ENCODE peak calls at places on chromosomes 2 and 18, in six cellular contexts. One of them, this sample, is unnamed.

GRCh38 chr2:37156857-37157714 is at the start of gene EIF2AK2:
- DNase-seq in neural crest cell: peak
- DNase-seq in kidney tubule cell: peak
- DNase-seq in transverse colon: peak
- DNase-seq in HCT116: peak
- DNase-seq in lower lobe of right lung: peak
- DNase-seq in this sample: peak

GRCh38 chr2:218381916-218382366 is at the start of gene SLC11A1:
- DNase-seq in neural crest cell: no peak
- DNase-seq in kidney tubule cell: no peak
- DNase-seq in transverse colon: peak
- DNase-seq in HCT116: no peak
- DNase-seq in lower lobe of right lung: peak
- DNase-seq in this sample: no peak

GRCh38 chr2:30692829-30693265 is 114.4 kb downstream of the CAPN13 start:
- DNase-seq in neural crest cell: no peak
- DNase-seq in kidney tubule cell: no peak
- DNase-seq in transverse colon: no peak
- DNase-seq in HCT116: no peak
- DNase-seq in lower lobe of right lung: no peak
- DNase-seq in this sample: no peak

GRCh38 chr2:1594281-1595171 is 149.8 kb downstream of the PXDN start:
- DNase-seq in neural crest cell: no peak
- DNase-seq in kidney tubule cell: no peak
- DNase-seq in transverse colon: no peak
- DNase-seq in HCT116: no peak
- DNase-seq in lower lobe of right lung: peak
- DNase-seq in this sample: no peak

GRCh38 chr2:198054299-198054698 is 249.9 kb downstream of the PLCL1 start:
- DNase-seq in neural crest cell: no peak
- DNase-seq in kidney tubule cell: peak
- DNase-seq in transverse colon: peak
- DNase-seq in HCT116: peak
- DNase-seq in lower lobe of right lung: no peak
- DNase-seq in this sample: peak

GRCh38 chr18:74497308-74497640 is 1.1 kb downstream of the CNDP2 start:
- DNase-seq in neural crest cell: no peak
- DNase-seq in kidney tubule cell: peak
- DNase-seq in transverse colon: no peak
- DNase-seq in HCT116: no peak
- DNase-seq in lower lobe of right lung: no peak
- DNase-seq in this sample: no peak

GRCh38 chr2:178629463-178629862 is 149.2 kb downstream of the PLEKHA3 start:
- DNase-seq in neural crest cell: no peak
- DNase-seq in kidney tubule cell: no peak
- DNase-seq in transverse colon: no peak
- DNase-seq in HCT116: no peak
- DNase-seq in lower lobe of right lung: no peak
- DNase-seq in this sample: no peak

GRCh38 chr2:138767101-138767500 is 13.1 kb downstream of the NXPH2 start:
- DNase-seq in neural crest cell: no peak
- DNase-seq in kidney tubule cell: peak
- DNase-seq in transverse colon: no peak
- DNase-seq in HCT116: no peak
- DNase-seq in lower lobe of right lung: no peak
- DNase-seq in this sample: no peak

GRCh38 chr2:85754313-85755095 is 713 bp downstream of the ATOH8 start:
- DNase-seq in neural crest cell: peak
- DNase-seq in kidney tubule cell: peak
- DNase-seq in transverse colon: peak
- DNase-seq in HCT116: no peak
- DNase-seq in lower lobe of right lung: peak
- DNase-seq in this sample: peak

GRCh38 chr2:26477126-26477910 is 606 bp downstream of the OTOF start:
- DNase-seq in neural crest cell: no peak
- DNase-seq in kidney tubule cell: no peak
- DNase-seq in transverse colon: no peak
- DNase-seq in HCT116: no peak
- DNase-seq in lower lobe of right lung: no peak
- DNase-seq in this sample: no peak

GRCh38 chr2:189492451-189492850 is 51.2 kb downstream of the WDR75 start:
- DNase-seq in neural crest cell: no peak
- DNase-seq in kidney tubule cell: peak
- DNase-seq in transverse colon: no peak
- DNase-seq in HCT116: no peak
- DNase-seq in lower lobe of right lung: no peak
- DNase-seq in this sample: no peak

GRCh38 chr18:3256693-3257626 is 5.0 kb upstream of the MYL12B start:
- DNase-seq in neural crest cell: no peak
- DNase-seq in kidney tubule cell: peak
- DNase-seq in transverse colon: no peak
- DNase-seq in HCT116: no peak
- DNase-seq in lower lobe of right lung: no peak
- DNase-seq in this sample: no peak

GRCh38 chr2:219249203-219249980 is 3.7 kb upstream of the TUBA4B start:
- DNase-seq in neural crest cell: no peak
- DNase-seq in kidney tubule cell: peak
- DNase-seq in transverse colon: peak
- DNase-seq in HCT116: no peak
- DNase-seq in lower lobe of right lung: peak
- DNase-seq in this sample: peak

GRCh38 chr2:135743860-135744259 is 2.2 kb downstream of the UBXN4 start:
- DNase-seq in neural crest cell: no peak
- DNase-seq in kidney tubule cell: no peak
- DNase-seq in transverse colon: no peak
- DNase-seq in HCT116: no peak
- DNase-seq in lower lobe of right lung: no peak
- DNase-seq in this sample: no peak

GRCh38 chr18:23810396-23810795 is 121.1 kb downstream of the LAMA3 start:
- DNase-seq in neural crest cell: no peak
- DNase-seq in kidney tubule cell: no peak
- DNase-seq in transverse colon: no peak
- DNase-seq in HCT116: no peak
- DNase-seq in lower lobe of right lung: no peak
- DNase-seq in this sample: no peak

GRCh38 chr2:225282858-225283693 is 116.4 kb upstream of the NYAP2 start:
- DNase-seq in neural crest cell: peak
- DNase-seq in kidney tubule cell: peak
- DNase-seq in transverse colon: no peak
- DNase-seq in HCT116: peak
- DNase-seq in lower lobe of right lung: no peak
- DNase-seq in this sample: no peak

GRCh38 chr2:121596221-121597080 is 52.8 kb downstream of the CLASP1 start:
- DNase-seq in neural crest cell: no peak
- DNase-seq in kidney tubule cell: peak
- DNase-seq in transverse colon: peak
- DNase-seq in HCT116: peak
- DNase-seq in lower lobe of right lung: peak
- DNase-seq in this sample: peak

GRCh38 chr2:6556755-6557154 is 309.0 kb downstream of the CMPK2 start:
- DNase-seq in neural crest cell: no peak
- DNase-seq in kidney tubule cell: peak
- DNase-seq in transverse colon: no peak
- DNase-seq in HCT116: peak
- DNase-seq in lower lobe of right lung: no peak
- DNase-seq in this sample: no peak

GRCh38 chr2:96591054-96591453 is 47.1 kb downstream of the KANSL3 start:
- DNase-seq in neural crest cell: no peak
- DNase-seq in kidney tubule cell: no peak
- DNase-seq in transverse colon: no peak
- DNase-seq in HCT116: no peak
- DNase-seq in lower lobe of right lung: no peak
- DNase-seq in this sample: no peak

GRCh38 chr2:75047189-75047812 is 88.9 kb downstream of the POLE4 start:
- DNase-seq in neural crest cell: no peak
- DNase-seq in kidney tubule cell: peak
- DNase-seq in transverse colon: no peak
- DNase-seq in HCT116: no peak
- DNase-seq in lower lobe of right lung: no peak
- DNase-seq in this sample: no peak

GRCh38 chr2:118417417-118418125 is 329.3 kb downstream of the INSIG2 start:
- DNase-seq in neural crest cell: no peak
- DNase-seq in kidney tubule cell: peak
- DNase-seq in transverse colon: no peak
- DNase-seq in HCT116: no peak
- DNase-seq in lower lobe of right lung: no peak
- DNase-seq in this sample: no peak

GRCh38 chr2:19360881-19361321 is 2.5 kb upstream of the OSR1 start:
- DNase-seq in neural crest cell: no peak
- DNase-seq in kidney tubule cell: no peak
- DNase-seq in transverse colon: no peak
- DNase-seq in HCT116: no peak
- DNase-seq in lower lobe of right lung: no peak
- DNase-seq in this sample: no peak

GRCh38 chr2:163348843-163349395 is 386.9 kb downstream of the FIGN start:
- DNase-seq in neural crest cell: peak
- DNase-seq in kidney tubule cell: peak
- DNase-seq in transverse colon: peak
- DNase-seq in HCT116: peak
- DNase-seq in lower lobe of right lung: no peak
- DNase-seq in this sample: no peak

GRCh38 chr2:186349508-186349907 is 136.6 kb upstream of the ZC3H15 start:
- DNase-seq in neural crest cell: no peak
- DNase-seq in kidney tubule cell: peak
- DNase-seq in transverse colon: no peak
- DNase-seq in HCT116: peak
- DNase-seq in lower lobe of right lung: no peak
- DNase-seq in this sample: no peak

GRCh38 chr18:77650799-77651385 is 401.2 kb downstream of the GALR1 start:
- DNase-seq in neural crest cell: peak
- DNase-seq in kidney tubule cell: peak
- DNase-seq in transverse colon: peak
- DNase-seq in HCT116: no peak
- DNase-seq in lower lobe of right lung: peak
- DNase-seq in this sample: peak

GRCh38 chr2:98253461-98254073 is 92.7 kb upstream of the CNGA3 start:
- DNase-seq in neural crest cell: no peak
- DNase-seq in kidney tubule cell: no peak
- DNase-seq in transverse colon: no peak
- DNase-seq in HCT116: no peak
- DNase-seq in lower lobe of right lung: no peak
- DNase-seq in this sample: no peak

GRCh38 chr2:200788129-200788718 is 23.5 kb upstream of the BZW1 start:
- DNase-seq in neural crest cell: no peak
- DNase-seq in kidney tubule cell: peak
- DNase-seq in transverse colon: no peak
- DNase-seq in HCT116: no peak
- DNase-seq in lower lobe of right lung: no peak
- DNase-seq in this sample: no peak

GRCh38 chr2:167181134-167181533 is 292.9 kb downstream of the XIRP2 start:
- DNase-seq in neural crest cell: no peak
- DNase-seq in kidney tubule cell: peak
- DNase-seq in transverse colon: no peak
- DNase-seq in HCT116: no peak
- DNase-seq in lower lobe of right lung: no peak
- DNase-seq in this sample: no peak

GRCh38 chr18:48230459-48231113 is 178.6 kb downstream of the ZBTB7C start:
- DNase-seq in neural crest cell: peak
- DNase-seq in kidney tubule cell: peak
- DNase-seq in transverse colon: peak
- DNase-seq in HCT116: peak
- DNase-seq in lower lobe of right lung: peak
- DNase-seq in this sample: peak

GRCh38 chr2:199309973-199310372 is 147.8 kb downstream of the SATB2 start:
- DNase-seq in neural crest cell: peak
- DNase-seq in kidney tubule cell: no peak
- DNase-seq in transverse colon: no peak
- DNase-seq in HCT116: no peak
- DNase-seq in lower lobe of right lung: no peak
- DNase-seq in this sample: no peak

GRCh38 chr2:180124273-180124881 is 117.3 kb upstream of the CWC22 start:
- DNase-seq in neural crest cell: no peak
- DNase-seq in kidney tubule cell: peak
- DNase-seq in transverse colon: no peak
- DNase-seq in HCT116: peak
- DNase-seq in lower lobe of right lung: no peak
- DNase-seq in this sample: peak

GRCh38 chr2:239675856-239676715 is 275.3 kb upstream of the HDAC4 start:
- DNase-seq in neural crest cell: no peak
- DNase-seq in kidney tubule cell: no peak
- DNase-seq in transverse colon: no peak
- DNase-seq in HCT116: no peak
- DNase-seq in lower lobe of right lung: no peak
- DNase-seq in this sample: no peak

GRCh38 chr2:23693606-23693951 is 233.3 kb downstream of the ATAD2B start:
- DNase-seq in neural crest cell: no peak
- DNase-seq in kidney tubule cell: no peak
- DNase-seq in transverse colon: no peak
- DNase-seq in HCT116: no peak
- DNase-seq in lower lobe of right lung: no peak
- DNase-seq in this sample: no peak

GRCh38 chr18:73199151-73199550 is 331.4 kb upstream of the NETO1 start:
- DNase-seq in neural crest cell: no peak
- DNase-seq in kidney tubule cell: no peak
- DNase-seq in transverse colon: no peak
- DNase-seq in HCT116: no peak
- DNase-seq in lower lobe of right lung: no peak
- DNase-seq in this sample: no peak

This sample was measured in mucosa of descending colon.